ENCODE peak calls at places on chromosome 1, in six cellular contexts. L is AG04450; B is EL; T is HTR-8/SVneo; M is OCI-LY7; H is activated CD4-positive, alpha-beta T cell treated with anti-CD3 and anti-CD28 coated beads, Interleukin-2, amount 50 U/mL, for 1 hour. O is an unnamed sample.

GRCh38 chr1:225156254-225156653 is 226.8 kb downstream of the DNAH14 start:
- DNase-seq in B (peak; percentile 11), H (no peak), T (peak; percentile 9), L (no peak), M (no peak), O (peak; percentile 89)

GRCh38 chr1:244918422-244919319 is 54.3 kb upstream of the HNRNPU start:
- DNase-seq in T (peak; percentile 45), L (no peak), H (peak; percentile 66), B (peak; percentile 40), M (peak; percentile 73), O (peak; percentile 84)

GRCh38 chr1:79353224-79353623 is 346.7 kb upstream of the ADGRL4 start:
- DNase-seq in H (no peak), T (peak; percentile 7), L (peak; percentile 11), M (peak; percentile 20), B (peak; percentile 71), O (peak; percentile 37)

GRCh38 chr1:51484591-51484990 is 34.5 kb downstream of the EPS15 start:
- DNase-seq in M (no peak), L (no peak), T (no peak), H (no peak), B (peak; percentile 21), O (no peak)

GRCh38 chr1:72570815-72571214 is 288.5 kb upstream of the NEGR1 start:
- DNase-seq in M (no peak), T (no peak), L (no peak), B (no peak), H (no peak), O (no peak)

GRCh38 chr1:82697965-82698364 is 897.2 kb downstream of the ADGRL2 start:
- DNase-seq in M (no peak), B (no peak), L (no peak), H (no peak), T (no peak), O (no peak)

GRCh38 chr1:228502522-228502921 is 15.3 kb downstream of the RNF187 start:
- DNase-seq in M (no peak), H (no peak), T (no peak), L (no peak), B (no peak), O (no peak)

GRCh38 chr1:181090653-181091126 is 2.2 kb downstream of the IER5 start:
- DNase-seq in M (peak; percentile 18), T (no peak), B (peak; percentile 34), L (no peak), H (peak; percentile 21), O (peak; percentile 24)

GRCh38 chr1:117565745-117566455 is 39.9 kb upstream of the TENT5C start:
- DNase-seq in B (no peak), T (no peak), H (no peak), M (no peak), L (no peak), O (no peak)

GRCh38 chr1:81811757-81812371 is 11.1 kb downstream of the ADGRL2 start:
- DNase-seq in M (no peak), L (no peak), B (no peak), T (no peak), H (no peak), O (no peak)

GRCh38 chr1:218336353-218336752 is 8.8 kb upstream of the TGFB2 start:
- DNase-seq in L (no peak), T (no peak), B (no peak), M (no peak), H (no peak), O (no peak)

O was measured in NB4.